ENCODE peak calls at places on chromosomes 12 and 14, in eight cellular contexts. One of them, this sample, is unnamed.

GRCh38 chr12:52798003-52798670 is 2.2 kb upstream of the KRT3 start:
- DNase-seq in CD8-positive, alpha-beta T cell: no peak
- DNase-seq in uterus: no peak
- DNase-seq in SK-N-SH: no peak
- DNase-seq in K562: peak; percentile 56
- DNase-seq in heart right ventricle: no peak
- DNase-seq in lower lobe of right lung: no peak
- DNase-seq in lung: no peak
- DNase-seq in this sample: no peak

GRCh38 chr14:54699087-54699530 is 132.2 kb downstream of the SAMD4A start:
- DNase-seq in K562: no peak
- DNase-seq in SK-N-SH: no peak
- DNase-seq in heart right ventricle: peak; percentile 63
- DNase-seq in lower lobe of right lung: no peak
- DNase-seq in CD8-positive, alpha-beta T cell: no peak
- DNase-seq in lung: no peak
- DNase-seq in uterus: no peak
- DNase-seq in this sample: no peak

GRCh38 chr14:89171168-89171567 is 245.9 kb downstream of the FOXN3 start:
- DNase-seq in heart right ventricle: no peak
- DNase-seq in lower lobe of right lung: no peak
- DNase-seq in lung: no peak
- DNase-seq in SK-N-SH: no peak
- DNase-seq in K562: no peak
- DNase-seq in CD8-positive, alpha-beta T cell: no peak
- DNase-seq in uterus: no peak
- DNase-seq in this sample: no peak

GRCh38 chr14:24430143-24430681 is 458 bp downstream of the KHNYN start:
- DNase-seq in lung: peak; percentile 74
- DNase-seq in SK-N-SH: peak; percentile 93
- DNase-seq in uterus: peak; percentile 83
- DNase-seq in CD8-positive, alpha-beta T cell: peak; percentile 40
- DNase-seq in K562: peak; percentile 74
- DNase-seq in heart right ventricle: peak; percentile 86
- DNase-seq in lower lobe of right lung: peak; percentile 85
- DNase-seq in this sample: peak; percentile 69

GRCh38 chr12:66014818-66015217 is 115.7 kb downstream of the LLPH start:
- DNase-seq in K562: no peak
- DNase-seq in SK-N-SH: no peak
- DNase-seq in lung: no peak
- DNase-seq in uterus: no peak
- DNase-seq in heart right ventricle: no peak
- DNase-seq in CD8-positive, alpha-beta T cell: no peak
- DNase-seq in lower lobe of right lung: no peak
- DNase-seq in this sample: no peak

GRCh38 chr12:30417697-30418231 is 277.9 kb downstream of the IPO8 start:
- DNase-seq in heart right ventricle: no peak
- DNase-seq in uterus: no peak
- DNase-seq in lower lobe of right lung: no peak
- DNase-seq in lung: no peak
- DNase-seq in K562: no peak
- DNase-seq in SK-N-SH: no peak
- DNase-seq in CD8-positive, alpha-beta T cell: no peak
- DNase-seq in this sample: no peak

GRCh38 chr14:100879194-100879593 is 24.3 kb downstream of the RTL1 start:
- DNase-seq in K562: no peak
- DNase-seq in uterus: no peak
- DNase-seq in lung: no peak
- DNase-seq in heart right ventricle: no peak
- DNase-seq in SK-N-SH: no peak
- DNase-seq in lower lobe of right lung: peak; percentile 18
- DNase-seq in CD8-positive, alpha-beta T cell: no peak
- DNase-seq in this sample: no peak

GRCh38 chr14:48735607-48736006 is 850.6 kb downstream of the RPS29 start:
- DNase-seq in lung: no peak
- DNase-seq in K562: no peak
- DNase-seq in uterus: no peak
- DNase-seq in SK-N-SH: no peak
- DNase-seq in heart right ventricle: no peak
- DNase-seq in CD8-positive, alpha-beta T cell: no peak
- DNase-seq in lower lobe of right lung: no peak
- DNase-seq in this sample: no peak

GRCh38 chr12:597926-598568 is 65.2 kb downstream of the NINJ2 start:
- DNase-seq in uterus: no peak
- DNase-seq in K562: no peak
- DNase-seq in heart right ventricle: no peak
- DNase-seq in CD8-positive, alpha-beta T cell: no peak
- DNase-seq in lung: peak; percentile 54
- DNase-seq in SK-N-SH: no peak
- DNase-seq in lower lobe of right lung: no peak
- DNase-seq in this sample: no peak

GRCh38 chr12:115325858-115326257 is 641.9 kb upstream of the TBX3 start:
- DNase-seq in K562: no peak
- DNase-seq in SK-N-SH: no peak
- DNase-seq in lower lobe of right lung: no peak
- DNase-seq in heart right ventricle: no peak
- DNase-seq in uterus: no peak
- DNase-seq in lung: no peak
- DNase-seq in CD8-positive, alpha-beta T cell: no peak
- DNase-seq in this sample: no peak

GRCh38 chr12:2126676-2127406 is 74.1 kb downstream of the CACNA1C start:
- DNase-seq in CD8-positive, alpha-beta T cell: no peak
- DNase-seq in heart right ventricle: no peak
- DNase-seq in K562: no peak
- DNase-seq in SK-N-SH: no peak
- DNase-seq in lower lobe of right lung: no peak
- DNase-seq in lung: no peak
- DNase-seq in uterus: no peak
- DNase-seq in this sample: no peak

DNA sequence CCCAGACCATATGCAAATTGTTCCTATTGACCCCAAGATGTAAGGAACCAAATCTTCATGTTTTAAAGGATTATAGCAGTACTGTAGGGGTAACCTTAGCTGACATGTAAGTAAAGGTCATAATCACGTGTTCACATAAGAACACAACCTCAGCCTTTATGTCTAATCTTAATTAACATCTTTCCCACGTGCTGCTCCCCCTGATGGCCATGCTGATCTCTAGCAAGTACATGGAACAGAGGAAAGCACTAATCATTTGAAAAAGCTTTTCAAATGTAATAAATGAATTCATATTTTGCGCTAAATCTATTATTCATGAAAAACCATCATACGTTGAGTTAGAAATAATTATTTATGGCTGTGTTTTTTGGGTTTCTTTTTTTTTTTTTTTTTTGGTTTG is 30.5 kb upstream of the ITPR2 start:
- DNase-seq in SK-N-SH: no peak
- DNase-seq in lung: no peak
- DNase-seq in uterus: no peak
- DNase-seq in CD8-positive, alpha-beta T cell: no peak
- DNase-seq in lower lobe of right lung: no peak
- DNase-seq in K562: no peak
- DNase-seq in heart right ventricle: no peak
- DNase-seq in this sample: no peak
- TF ChIP-seq CTCF in SK-N-SH: peak; percentile 38
- TF ChIP-seq CTCF in lung: no peak
- TF ChIP-seq CTCF in uterus: no peak
- TF ChIP-seq CTCF in CD8-positive, alpha-beta T cell: no peak
- TF ChIP-seq CTCF in lower lobe of right lung: peak; percentile 25
- TF ChIP-seq CTCF in K562: no peak
- TF ChIP-seq CTCF in heart right ventricle: no peak
- TF ChIP-seq CTCF in this sample: peak; percentile 7

GRCh38 chr12:124525455-124525854 is 42.0 kb downstream of the NCOR2 start:
- DNase-seq in lower lobe of right lung: no peak
- DNase-seq in heart right ventricle: no peak
- DNase-seq in CD8-positive, alpha-beta T cell: no peak
- DNase-seq in uterus: no peak
- DNase-seq in lung: no peak
- DNase-seq in K562: no peak
- DNase-seq in SK-N-SH: peak; percentile 75
- DNase-seq in this sample: no peak
- H3K4me1 ChIP-seq in lower lobe of right lung: peaks cover 44% of the 10 kb centered on the region
- H3K4me1 ChIP-seq in heart right ventricle: peaks cover 57% of the 10 kb centered on the region
- H3K4me1 ChIP-seq in CD8-positive, alpha-beta T cell: peaks cover 4% of the 10 kb centered on the region
- H3K4me1 ChIP-seq in uterus: peaks cover 4% of the 10 kb centered on the region
- H3K4me1 ChIP-seq in lung: peaks cover 19% of the 10 kb centered on the region
- H3K4me1 ChIP-seq in K562: peaks cover 29% of the 10 kb centered on the region
- H3K4me1 ChIP-seq in SK-N-SH: peaks cover 56% of the 10 kb centered on the region
- H3K4me1 ChIP-seq in this sample: peaks cover 20% of the 10 kb centered on the region

GRCh38 chr12:24574538-24574937 is 374.4 kb downstream of the BCAT1 start:
- DNase-seq in lung: no peak
- DNase-seq in CD8-positive, alpha-beta T cell: no peak
- DNase-seq in uterus: no peak
- DNase-seq in heart right ventricle: no peak
- DNase-seq in lower lobe of right lung: no peak
- DNase-seq in K562: no peak
- DNase-seq in SK-N-SH: no peak
- DNase-seq in this sample: no peak
- TF ChIP-seq CTCF in lung: no peak
- TF ChIP-seq CTCF in CD8-positive, alpha-beta T cell: no peak
- TF ChIP-seq CTCF in uterus: no peak
- TF ChIP-seq CTCF in heart right ventricle: no peak
- TF ChIP-seq CTCF in lower lobe of right lung: no peak
- TF ChIP-seq CTCF in K562: no peak
- TF ChIP-seq CTCF in SK-N-SH: no peak
- TF ChIP-seq CTCF in this sample: no peak

DNA sequence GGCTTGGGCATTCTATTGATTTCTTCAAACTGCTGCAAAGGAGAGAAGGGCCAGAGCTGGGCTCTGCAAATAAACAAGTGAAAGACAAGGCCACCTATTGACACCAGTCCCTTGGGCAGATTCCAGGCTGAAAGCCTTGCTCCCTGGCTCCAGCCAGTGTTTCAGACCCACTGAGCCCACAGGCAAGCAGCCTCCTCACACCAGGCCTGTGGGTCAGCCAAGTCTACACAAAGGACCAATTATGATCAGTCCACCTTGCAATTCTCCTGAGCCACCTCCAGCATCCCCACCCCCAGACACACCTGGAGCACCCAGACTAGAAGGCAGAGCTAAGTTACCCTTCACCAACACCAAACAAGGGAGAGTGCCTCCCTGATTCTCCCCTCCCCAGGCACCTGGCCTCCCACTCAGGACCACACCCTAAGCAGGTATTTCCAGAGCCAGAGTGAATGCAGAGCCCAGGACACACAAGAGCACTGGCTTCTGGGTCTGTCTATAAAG is 13.8 kb downstream of the ACTN1 start:
- DNase-seq in lower lobe of right lung: no peak
- DNase-seq in heart right ventricle: peak; percentile 5
- DNase-seq in K562: no peak
- DNase-seq in CD8-positive, alpha-beta T cell: no peak
- DNase-seq in lung: no peak
- DNase-seq in uterus: no peak
- DNase-seq in SK-N-SH: no peak
- DNase-seq in this sample: no peak
- H3K4me1 ChIP-seq in lower lobe of right lung: peaks cover 70% of the 10 kb centered on the region
- H3K4me1 ChIP-seq in heart right ventricle: peaks cover 94% of the 10 kb centered on the region
- H3K4me1 ChIP-seq in K562: peaks cover 17% of the 10 kb centered on the region
- H3K4me1 ChIP-seq in CD8-positive, alpha-beta T cell: peaks cover 99% of the 10 kb centered on the region
- H3K4me1 ChIP-seq in lung: peaks cover 42% of the 10 kb centered on the region
- H3K4me1 ChIP-seq in uterus: peaks cover 46% of the 10 kb centered on the region
- H3K4me1 ChIP-seq in SK-N-SH: peaks cover 84% of the 10 kb centered on the region
- H3K4me1 ChIP-seq in this sample: peaks cover 69% of the 10 kb centered on the region

This sample was measured in BE2C.